ENCODE peak calls at places on chromosome 13, in ten cellular contexts. N is psoas muscle, C is pancreas, D is cardiac muscle cell, B is MCF 10A, K is GM10248, S is omental fat pad, Q is sigmoid colon, U is stomach, A is kidney. I is an unnamed sample.

GRCh38 chr13:61664821-61665705 is 249.4 kb upstream of the PCDH20 start:
- DNase-seq in N (no peak), U (peak), C (peak), Q (no peak), B (peak), D (no peak), A (peak), S (no peak), K (no peak), I (no peak)

GRCh38 chr13:57865600-57866294 is 234.2 kb downstream of the PCDH17 start:
- DNase-seq in B (peak), N (no peak), S (no peak), K (no peak), D (no peak), Q (no peak), A (no peak), U (no peak), C (no peak), I (no peak)

GRCh38 chr13:80022146-80022545 is 318.8 kb downstream of the SPRY2 start:
- DNase-seq in S (no peak), B (no peak), K (no peak), U (no peak), Q (no peak), C (no peak), D (peak), N (no peak), A (no peak), I (no peak)

GRCh38 chr13:35283856-35284255 is 192.6 kb downstream of the MAB21L1 start:
- DNase-seq in C (no peak), B (peak), N (no peak), Q (no peak), D (no peak), A (no peak), K (no peak), U (no peak), S (no peak), I (no peak)

GRCh38 chr13:32537580-32538233 is 888 bp downstream of the N4BP2L2 start:
- DNase-seq in N (peak), Q (no peak), S (no peak), D (no peak), A (peak), K (no peak), C (peak), U (peak), B (no peak), I (no peak)

GRCh38 chr13:86581711-86582110 is 782.5 kb upstream of the SLITRK6 start:
- DNase-seq in B (no peak), U (no peak), D (no peak), Q (no peak), K (no peak), N (no peak), S (no peak), A (no peak), C (no peak), I (no peak)

GRCh38 chr13:39023761-39024160 is 14.1 kb downstream of the PROSER1 start:
- DNase-seq in N (no peak), C (no peak), S (no peak), D (no peak), A (no peak), B (no peak), U (no peak), K (no peak), Q (no peak), I (no peak)

GRCh38 chr13:95411641-95412040 is 110.4 kb upstream of the ABCC4 start:
- DNase-seq in Q (no peak), D (no peak), S (no peak), C (no peak), A (no peak), B (peak), U (no peak), N (no peak), K (no peak), I (no peak)

GRCh38 chr13:67071918-67072598 is 158.1 kb downstream of the PCDH9 start:
- DNase-seq in D (no peak), C (no peak), A (no peak), Q (no peak), B (no peak), U (no peak), K (no peak), S (no peak), N (no peak), I (no peak)

GRCh38 chr13:89923731-89924130 is 1423.8 kb upstream of the MIR17HG start:
- DNase-seq in S (no peak), Q (no peak), U (no peak), C (no peak), N (no peak), D (no peak), B (peak), A (no peak), K (no peak), I (no peak)

GRCh38 chr13:20901668-20902437 is 693 bp downstream of the XPO4 start:
- DNase-seq in D (peak), A (no peak), S (no peak), C (peak), U (no peak), Q (no peak), K (peak), B (peak), N (peak), I (no peak)

GRCh38 chr13:51523082-51523518 is 61.2 kb upstream of the WDFY2 start:
- DNase-seq in B (peak), S (no peak), A (no peak), U (no peak), D (no peak), C (no peak), K (no peak), N (no peak), Q (no peak), I (no peak)

GRCh38 chr13:113953561-113953960 is 20.3 kb downstream of the C13orf46 start:
- DNase-seq in B (no peak), Q (no peak), K (no peak), D (no peak), S (no peak), C (no peak), A (peak), U (no peak), N (no peak), I (no peak)

GRCh38 chr13:113954046-113954841 is 19.6 kb downstream of the C13orf46 start:
- DNase-seq in C (no peak), Q (no peak), B (no peak), D (no peak), K (no peak), U (no peak), N (peak), A (peak), S (no peak), I (no peak)

GRCh38 chr13:113955691-113956090 is 18.2 kb downstream of the C13orf46 start:
- DNase-seq in Q (no peak), K (no peak), D (no peak), B (no peak), C (no peak), N (no peak), S (no peak), A (peak), U (no peak), I (no peak)

GRCh38 chr13:113956571-113956970 is 17.3 kb downstream of the C13orf46 start:
- DNase-seq in N (no peak), A (peak), U (no peak), S (no peak), K (no peak), D (no peak), B (no peak), C (no peak), Q (no peak), I (no peak)

GRCh38 chr13:113955235-113955634 is 18.6 kb downstream of the C13orf46 start:
- DNase-seq in U (no peak), D (no peak), C (no peak), K (no peak), A (peak), Q (no peak), S (no peak), B (no peak), N (peak), I (no peak)
- TF ChIP-seq CTCF in U (no peak), D (no peak), C (no peak), K (no peak), A (no peak), Q (no peak), S (no peak), B (no peak), N (no peak), I (no peak)

DNA sequence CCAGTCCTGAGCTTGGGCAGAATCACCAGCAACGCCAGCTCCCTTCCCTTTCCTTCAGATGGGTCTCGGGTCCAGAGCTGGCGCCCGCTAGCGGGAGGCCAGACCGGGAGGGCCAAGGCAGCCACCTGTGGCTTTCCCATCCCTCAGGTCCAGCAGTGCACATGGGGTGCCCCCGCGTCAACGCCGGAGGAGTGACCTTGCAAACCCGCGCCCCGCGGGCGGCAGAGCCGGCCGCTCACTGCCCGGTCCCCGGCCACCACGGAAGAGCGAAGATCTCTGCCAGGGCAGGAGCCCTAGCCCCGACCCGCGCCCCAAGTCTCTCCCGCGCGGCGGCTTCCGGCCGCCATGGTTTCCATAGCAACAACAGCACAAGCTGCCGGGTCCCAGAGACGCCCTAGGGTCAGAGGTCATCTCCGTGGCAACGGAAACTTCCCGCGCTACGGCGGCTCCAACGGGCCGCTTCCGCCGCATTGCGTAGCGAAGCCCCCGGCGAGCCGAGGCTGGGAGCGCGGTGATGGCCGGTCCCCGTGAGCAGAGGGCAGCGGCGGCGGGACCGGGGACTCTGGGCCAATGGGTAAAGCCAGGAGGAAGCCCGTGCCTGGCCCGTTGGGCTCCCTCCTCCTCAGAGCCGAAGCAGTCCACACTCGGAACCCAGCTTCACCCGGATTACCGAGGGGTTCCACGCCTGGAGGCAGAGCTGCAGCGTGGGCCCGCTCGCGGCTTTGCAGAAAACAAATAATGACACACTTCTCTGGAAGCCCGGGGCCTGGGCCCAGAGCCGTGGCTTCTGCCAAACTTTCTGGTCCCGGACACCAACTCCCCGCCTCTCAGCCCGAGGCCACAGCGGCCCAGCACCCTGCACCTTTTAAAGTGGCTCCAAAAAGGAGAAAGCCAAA is 7.4 kb downstream of the FGF14 start:
- DNase-seq in K (peak), D (peak), B (no peak), U (peak), N (peak), Q (peak), A (peak), C (peak), S (peak), I (peak)
- TF ChIP-seq CTCF in K (peak), D (peak), B (no peak), U (no peak), N (no peak), Q (no peak), A (no peak), C (no peak), S (no peak), I (peak)

DNA sequence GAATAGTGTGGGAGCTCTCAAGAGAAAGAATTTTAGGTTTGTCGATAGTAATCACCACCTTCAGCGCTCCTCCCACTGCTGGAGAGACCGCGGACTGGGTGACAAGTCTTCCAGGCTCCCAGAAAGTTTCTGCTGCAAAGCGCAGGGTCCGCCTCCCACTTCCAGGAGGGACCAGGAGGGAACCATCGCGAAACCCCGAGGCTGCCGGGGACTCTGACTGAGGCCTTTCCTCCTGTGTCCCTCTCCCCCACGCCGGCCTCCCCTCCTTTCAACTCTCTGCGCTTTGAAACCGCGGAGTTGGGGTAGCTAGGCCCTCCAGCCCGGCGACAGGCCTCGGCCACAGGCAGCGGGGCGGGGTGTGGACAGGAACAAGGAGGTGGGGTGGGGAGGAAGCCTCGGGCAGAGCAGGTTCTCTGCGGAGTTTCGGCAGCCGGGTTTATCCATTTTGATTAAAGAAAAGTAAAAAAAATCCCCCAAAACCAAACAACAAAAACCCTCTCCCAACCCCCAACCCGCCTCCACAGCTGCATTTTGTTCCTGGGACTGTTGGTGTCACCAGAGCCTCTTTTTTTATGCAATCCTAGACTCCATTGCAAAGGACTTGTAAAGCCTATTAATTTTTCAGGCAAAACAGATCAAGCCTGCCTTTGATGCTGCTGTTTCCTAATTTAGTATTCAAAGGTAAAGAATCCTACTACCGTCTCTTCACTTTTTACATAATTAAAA is 157.2 kb downstream of the TM9SF2 start:
- DNase-seq in A (peak), D (peak), C (no peak), U (peak), Q (peak), S (no peak), N (peak), B (no peak), K (no peak), I (peak)
- TF ChIP-seq CTCF in A (peak), D (peak), C (no peak), U (no peak), Q (no peak), S (no peak), N (peak), B (peak), K (peak), I (peak)

GRCh38 chr13:45817833-45818232 is 33.7 kb downstream of the SIAH3 start:
- DNase-seq in K (no peak), N (no peak), U (no peak), Q (no peak), A (no peak), S (no peak), D (no peak), B (peak), C (no peak), I (no peak)
- TF ChIP-seq CTCF in K (no peak), N (no peak), U (no peak), Q (no peak), A (no peak), S (no peak), D (peak), B (no peak), C (no peak), I (no peak)

GRCh38 chr13:27339299-27339698 is 68.7 kb downstream of the RASL11A start:
- DNase-seq in A (no peak), S (no peak), D (peak), K (peak), N (no peak), B (peak), U (peak), Q (no peak), C (peak), I (no peak)
- TF ChIP-seq CTCF in A (no peak), S (no peak), D (peak), K (peak), N (peak), B (peak), U (peak), Q (no peak), C (no peak), I (peak)

GRCh38 chr13:98143157-98143553 is 261 bp downstream of the FARP1 start:
- DNase-seq in N (no peak), D (peak), S (no peak), A (peak), U (no peak), B (no peak), K (no peak), Q (peak), C (no peak), I (no peak)
- TF ChIP-seq CTCF in N (no peak), D (no peak), S (no peak), A (no peak), U (no peak), B (no peak), K (no peak), Q (no peak), C (no peak), I (no peak)

GRCh38 chr13:36430247-36431203 is 1.8 kb upstream of the CCNA1 start:
- DNase-seq in Q (no peak), S (no peak), K (no peak), B (no peak), A (peak), C (peak), D (peak), N (peak), U (peak), I (no peak)

GRCh38 chr13:36432106-36432544 is at the start of gene CCNA1:
- DNase-seq in K (peak), B (peak), D (peak), U (peak), A (no peak), S (no peak), Q (no peak), C (no peak), N (peak), I (no peak)

GRCh38 chr13:36436811-36437210 is 4.5 kb downstream of the CCNA1 start:
- DNase-seq in N (no peak), D (no peak), Q (no peak), C (no peak), U (no peak), S (no peak), A (no peak), B (no peak), K (no peak), I (no peak)

GRCh38 chr13:36428083-36428482 is 4.2 kb upstream of the CCNA1 start:
- DNase-seq in S (no peak), C (no peak), D (no peak), Q (no peak), U (no peak), A (no peak), N (no peak), K (no peak), B (peak), I (no peak)

DNA sequence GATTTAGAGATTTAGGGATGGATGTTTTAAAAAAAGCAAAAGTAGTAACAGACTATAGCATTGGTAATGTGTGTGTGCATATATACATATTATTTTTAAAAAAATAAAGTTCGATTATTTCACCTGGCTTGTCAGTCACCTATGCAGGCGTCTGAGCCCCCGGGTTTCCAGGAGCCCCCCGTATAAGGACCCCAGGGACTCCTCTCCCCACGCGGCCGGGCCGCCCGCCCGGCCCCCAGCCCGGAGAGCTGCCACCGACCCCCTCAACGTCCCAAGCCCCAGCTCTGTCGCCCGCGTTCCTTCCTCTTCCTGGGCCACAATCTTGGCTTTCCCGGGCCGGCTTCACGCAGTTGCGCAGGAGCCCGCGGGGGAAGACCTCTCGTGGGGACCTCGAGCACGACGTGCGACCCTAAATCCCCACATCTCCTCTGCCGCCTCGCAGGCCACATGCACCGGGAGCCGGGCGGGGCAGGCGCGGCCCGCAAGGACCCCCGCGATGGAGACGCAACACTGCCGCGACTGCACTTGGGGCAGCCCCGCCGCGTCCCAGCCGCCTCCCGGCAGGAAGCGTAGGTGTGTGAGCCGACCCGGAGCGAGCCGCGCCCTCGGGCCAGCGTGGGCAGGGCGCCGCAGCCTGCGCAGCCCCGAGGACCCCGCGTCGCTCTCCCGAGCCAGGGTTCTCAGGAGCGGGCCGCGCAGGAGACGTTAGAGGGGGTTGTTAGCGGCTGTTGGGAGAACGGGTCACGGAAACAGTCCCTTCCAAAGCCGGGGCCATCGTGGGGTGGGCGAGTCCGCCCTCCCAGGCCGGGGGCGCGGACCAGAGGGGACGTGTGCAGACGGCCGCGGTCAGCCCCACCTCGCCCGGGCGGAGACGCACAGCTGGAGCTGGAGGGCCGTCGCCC is 840 bp upstream of the CCNA1 start:
- DNase-seq in B (peak), S (no peak), D (peak), A (peak), U (no peak), N (peak), K (no peak), Q (no peak), C (no peak), I (no peak)
- TF ChIP-seq CTCF in B (no peak), S (no peak), D (no peak), A (no peak), U (no peak), N (no peak), K (no peak), Q (no peak), C (no peak), I (no peak)

GRCh38 chr13:64441740-64442139 is 2788.4 kb downstream of the PCDH9 start:
- DNase-seq in A (no peak), B (no peak), U (no peak), S (no peak), D (no peak), C (no peak), Q (no peak), K (no peak), N (no peak), I (no peak)

GRCh38 chr13:64446372-64446771 is 2783.8 kb downstream of the PCDH9 start:
- DNase-seq in Q (no peak), S (no peak), B (peak), C (no peak), N (no peak), U (no peak), K (no peak), A (no peak), D (no peak), I (no peak)
- TF ChIP-seq CTCF in Q (no peak), S (no peak), B (peak), C (no peak), N (no peak), U (no peak), K (no peak), A (no peak), D (peak), I (peak)

GRCh38 chr13:74574964-74575728 is 440.9 kb upstream of the KLF12 start:
- DNase-seq in U (no peak), A (no peak), C (no peak), S (no peak), D (no peak), N (no peak), K (no peak), Q (no peak), B (no peak), I (no peak)

GRCh38 chr13:74575729-74576125 is 441.5 kb upstream of the KLF12 start:
- DNase-seq in C (peak), N (peak), B (peak), U (peak), S (peak), K (peak), D (peak), Q (peak), A (peak), I (peak)

GRCh38 chr13:74570834-74571233 is 436.6 kb upstream of the KLF12 start:
- DNase-seq in C (no peak), A (no peak), K (no peak), N (no peak), U (no peak), Q (no peak), S (no peak), B (no peak), D (no peak), I (no peak)

GRCh38 chr13:74571811-74572210 is 437.6 kb upstream of the KLF12 start:
- DNase-seq in Q (no peak), C (no peak), K (no peak), B (no peak), A (no peak), U (no peak), N (no peak), D (no peak), S (no peak), I (no peak)

DNA sequence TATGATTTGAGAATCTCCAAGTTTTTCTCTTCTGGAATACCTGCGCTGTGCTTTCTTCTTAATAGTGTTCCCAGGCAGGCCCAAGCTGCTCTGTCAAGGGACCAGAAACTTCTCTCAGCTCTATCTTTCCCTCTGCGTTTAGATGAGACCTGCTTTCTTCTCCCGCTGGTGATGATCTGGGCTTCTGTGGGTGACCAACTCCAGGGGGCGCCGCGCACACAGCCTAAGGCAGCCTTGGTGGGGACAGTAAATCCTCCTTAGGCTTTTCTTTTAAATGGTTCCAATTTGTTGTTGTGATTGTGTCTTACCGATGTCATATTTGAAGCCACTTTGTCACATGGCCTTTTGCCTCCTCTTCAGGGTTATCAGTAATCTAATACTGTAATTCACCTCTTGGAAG is 439.4 kb upstream of the KLF12 start:
- DNase-seq in B (peak), K (no peak), Q (no peak), S (no peak), D (peak), U (no peak), N (no peak), C (no peak), A (no peak), I (no peak)
- TF ChIP-seq CTCF in B (peak), K (no peak), Q (no peak), S (no peak), D (no peak), U (no peak), N (no peak), C (no peak), A (no peak), I (no peak)

I was measured in type B pancreatic cell.